ENCODE peak calls at places on chromosomes 13 and 19, in six cellular contexts. Q is A549, P is H1, X is GM12878, J is IMR-90, B is K562. H is an unnamed sample.

GRCh38 chr19:16380943-16381755 is 56.5 kb downstream of the KLF2 start:
- DNase-seq in B (no peak), P (no peak), X (no peak), Q (no peak), J (no peak), H (no peak)

GRCh38 chr13:40172149-40172591 is 494.3 kb downstream of the FOXO1 start:
- DNase-seq in X (no peak), P (peak; percentile 19), J (no peak), B (no peak), Q (no peak), H (no peak)

GRCh38 chr13:24005711-24006281 is 108.5 kb upstream of the C1QTNF9B start:
- DNase-seq in J (no peak), B (no peak), Q (no peak), X (peak; percentile 19), P (no peak), H (no peak)

GRCh38 chr19:17404015-17404414 is 1.4 kb downstream of the BST2 start:
- DNase-seq in X (no peak), B (peak; percentile 75), Q (no peak), J (no peak), P (no peak), H (no peak)

GRCh38 chr13:31929031-31929770 is 102.4 kb upstream of the FRY start:
- DNase-seq in Q (no peak), X (no peak), P (no peak), B (no peak), J (no peak), H (no peak)

GRCh38 chr19:3404324-3405260 is 38.2 kb downstream of the NFIC start:
- DNase-seq in B (no peak), Q (no peak), X (no peak), P (no peak), J (peak; percentile 93), H (no peak)

GRCh38 chr19:3535235-3535921 is 3.6 kb upstream of the TEKTIP1 start:
- DNase-seq in Q (no peak), J (no peak), P (no peak), X (no peak), B (no peak), H (no peak)

GRCh38 chr13:24016046-24016445 is 118.7 kb upstream of the C1QTNF9B start:
- DNase-seq in X (no peak), B (no peak), J (no peak), P (no peak), Q (no peak), H (no peak)

GRCh38 chr13:25981060-25981459 is 70.8 kb downstream of the SHISA2 start:
- DNase-seq in X (no peak), Q (no peak), P (no peak), J (no peak), B (no peak), H (no peak)

GRCh38 chr19:50729894-50730293 is 6.7 kb downstream of the CLEC11A start:
- DNase-seq in Q (no peak), B (no peak), P (no peak), X (no peak), J (no peak), H (no peak)

DNA sequence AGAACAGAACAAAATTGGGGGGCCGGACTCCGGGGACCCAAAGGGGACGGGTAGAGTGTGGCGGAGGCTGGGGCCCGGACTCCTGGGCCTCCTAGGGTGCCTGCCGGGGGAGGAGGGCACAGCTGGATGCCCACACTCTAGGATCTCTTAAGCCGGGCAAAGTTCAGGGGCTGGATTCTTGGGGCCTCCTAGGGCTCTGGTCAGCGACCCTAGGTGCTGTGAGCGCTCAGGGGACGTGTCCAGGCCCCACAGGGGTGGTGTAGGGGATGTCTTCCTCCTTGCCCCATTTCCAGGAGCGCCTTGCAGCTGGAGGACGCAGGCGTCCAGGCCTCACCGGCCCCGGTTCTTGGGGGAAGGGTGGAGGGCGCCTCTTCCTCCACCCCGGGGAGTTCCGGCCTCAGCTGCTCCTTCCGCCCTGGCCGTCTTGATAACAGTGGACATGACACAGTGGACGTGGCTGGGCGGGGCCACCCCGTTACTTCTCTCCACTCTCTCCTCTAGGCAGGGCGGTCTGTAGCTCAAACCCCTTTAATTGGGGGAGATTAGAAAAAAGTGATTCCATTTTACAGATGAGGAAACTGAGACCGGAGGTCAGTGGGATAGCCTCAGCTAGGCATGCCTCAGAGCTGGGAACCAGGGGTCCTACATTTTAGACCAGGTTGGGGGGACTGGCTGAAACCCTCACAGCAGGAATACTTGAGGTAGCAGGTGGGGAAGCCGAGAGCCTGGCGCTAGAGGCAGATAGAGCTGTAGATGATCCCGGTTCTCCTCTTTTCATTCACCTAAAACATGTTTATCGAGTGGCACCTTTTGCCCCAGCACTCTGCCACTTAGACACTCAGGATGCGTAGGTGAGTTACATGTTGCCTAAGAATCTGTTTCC is 705 bp downstream of the STXBP2 start:
- DNase-seq in B (peak; percentile 93), Q (peak; percentile 25), P (no peak), X (no peak), J (no peak), H (no peak)
- TF ChIP-seq RAD21 in B (no peak), Q (no peak), P (no peak), X (no peak), J (no peak), H (no peak)

GRCh38 chr13:50126378-50127016 is 111.3 kb downstream of the KCNRG start:
- DNase-seq in B (peak; percentile 47), Q (peak; percentile 26), P (no peak), X (no peak), J (peak; percentile 58), H (no peak)
- H3K4me1 ChIP-seq in B (peaks cover 19% of the 10 kb centered on the region), Q (peaks cover 19% of the 10 kb centered on the region), P (peaks cover 38% of the 10 kb centered on the region), X (peaks cover 48% of the 10 kb centered on the region), J (peaks cover 7% of the 10 kb centered on the region), H (peaks cover 47% of the 10 kb centered on the region)

GRCh38 chr13:106182404-106182803 is 353.1 kb downstream of the EFNB2 start:
- DNase-seq in X (no peak), Q (no peak), P (no peak), B (no peak), J (peak; percentile 92), H (peak; percentile 35)
- TF ChIP-seq CEBPB in X (no peak), Q (no peak), P (peak; percentile 8), B (no peak), J (peak; percentile 98), H (peak; percentile 95)

GRCh38 chr13:79680485-79680884 is 199.5 kb downstream of the NDFIP2 start:
- DNase-seq in P (no peak), X (no peak), J (no peak), Q (no peak), B (no peak), H (no peak)
- TF ChIP-seq RAD21 in P (no peak), X (no peak), J (no peak), Q (no peak), B (no peak), H (no peak)

GRCh38 chr19:1575323-1576241 is 7.5 kb upstream of the MEX3D start:
- DNase-seq in Q (no peak), B (no peak), X (no peak), P (no peak), J (no peak), H (no peak)
- H3K4me1 ChIP-seq in Q (no peaks in the 10 kb centered on the region), B (peaks cover 7% of the 10 kb centered on the region), X (no peaks in the 10 kb centered on the region), P (no peaks in the 10 kb centered on the region), J (no peaks in the 10 kb centered on the region), H (no peaks in the 10 kb centered on the region)

GRCh38 chr13:74210693-74211393 is 76.6 kb upstream of the KLF12 start:
- DNase-seq in B (no peak), X (no peak), Q (no peak), P (no peak), J (peak; percentile 98), H (no peak)
- TF ChIP-seq CEBPB in B (no peak), X (no peak), Q (no peak), P (no peak), J (peak; percentile 66), H (no peak)

GRCh38 chr13:111962431-111962891 is 104.5 kb upstream of the SOX1 start:
- DNase-seq in Q (no peak), B (no peak), P (no peak), X (no peak), J (no peak), H (no peak)
- TF ChIP-seq RAD21 in Q (no peak), B (no peak), P (no peak), X (no peak), J (no peak), H (no peak)

GRCh38 chr13:98565726-98566577 is 11.0 kb downstream of the STK24 start:
- DNase-seq in P (no peak), J (no peak), B (no peak), Q (no peak), X (no peak), H (no peak)
- H3K4me1 ChIP-seq in P (peaks cover 15% of the 10 kb centered on the region), J (peaks cover 21% of the 10 kb centered on the region), B (peaks cover 10% of the 10 kb centered on the region), Q (peaks cover 30% of the 10 kb centered on the region), X (peaks cover 62% of the 10 kb centered on the region), H (peaks cover 26% of the 10 kb centered on the region)

GRCh38 chr13:91141619-91142061 is 205.8 kb upstream of the MIR17HG start:
- DNase-seq in X (no peak), B (no peak), P (no peak), Q (no peak), J (no peak), H (no peak)
- TF ChIP-seq CEBPB in X (no peak), B (no peak), P (no peak), Q (no peak), J (no peak), H (no peak)